ENCODE peak calls at places on chromosomes 3 and 15, in five cellular contexts. I, F, D, M and R are unnamed samples.

GRCh38 chr15:43376017-43376705 is 5.3 kb downstream of the TUBGCP4 start:
- DNase-seq in I (peak), F (no peak), D (no peak), M (peak), R (no peak)

GRCh38 chr15:79676621-79677020 is 220.2 kb downstream of the MTHFS start:
- DNase-seq in I (no peak), F (no peak), D (no peak), M (no peak), R (no peak)

GRCh38 chr3:13628432-13628831 is 79.5 kb downstream of the FBLN2 start:
- DNase-seq in I (no peak), F (no peak), D (no peak), M (no peak), R (no peak)

GRCh38 chr3:50111757-50112156 is 23.0 kb downstream of the RBM5 start:
- DNase-seq in I (no peak), F (no peak), D (no peak), M (no peak), R (no peak)

GRCh38 chr15:44719293-44719999 is 8.1 kb downstream of the B2M start:
- DNase-seq in I (no peak), F (no peak), D (no peak), M (no peak), R (no peak)

GRCh38 chr3:127682576-127682975 is 9.8 kb downstream of the ABTB1 start:
- DNase-seq in I (no peak), F (no peak), D (peak), M (no peak), R (no peak)

GRCh38 chr3:187735837-187736236 is 9.4 kb downstream of the BCL6 start:
- DNase-seq in I (no peak), F (peak), D (no peak), M (no peak), R (no peak)

GRCh38 chr3:14423963-14424362 is 21.6 kb downstream of the SLC6A6 start:
- DNase-seq in I (no peak), F (no peak), D (no peak), M (no peak), R (no peak)

GRCh38 chr15:35142578-35142977 is 57.5 kb upstream of the NANOGP8 start:
- DNase-seq in I (no peak), F (no peak), D (no peak), M (no peak), R (no peak)

GRCh38 chr3:63251499-63251898 is 26.6 kb upstream of the SYNPR start:
- DNase-seq in I (no peak), F (no peak), D (no peak), M (no peak), R (no peak)

GRCh38 chr3:55687526-55687925 is 200.4 kb upstream of the WNT5A start:
- DNase-seq in I (no peak), F (no peak), D (no peak), M (no peak), R (no peak)

GRCh38 chr15:99414755-99415731 is 150.7 kb upstream of the MEF2A start:
- DNase-seq in I (no peak), F (no peak), D (peak), M (no peak), R (peak)

GRCh38 chr15:58558777-58559176 is 127.0 kb downstream of the LIPC start:
- DNase-seq in I (no peak), F (no peak), D (no peak), M (no peak), R (no peak)

GRCh38 chr15:80840173-80841130 is 61.3 kb downstream of the CEMIP start:
- DNase-seq in I (no peak), F (no peak), D (no peak), M (no peak), R (no peak)

GRCh38 chr3:43190682-43191081 is 84.8 kb upstream of the POMGNT2 start:
- DNase-seq in I (no peak), F (no peak), D (no peak), M (no peak), R (no peak)

GRCh38 chr3:172259191-172259590 is 189.1 kb downstream of the GHSR start:
- DNase-seq in I (no peak), F (no peak), D (no peak), M (no peak), R (no peak)

GRCh38 chr15:101187820-101188516 is 63.9 kb downstream of the CHSY1 start:
- DNase-seq in I (no peak), F (no peak), D (no peak), M (no peak), R (no peak)
- TF ChIP-seq POLR2AphosphoS5 in I (no peak), F (no peak), D (no peak), M (no peak), R (peak)

DNA sequence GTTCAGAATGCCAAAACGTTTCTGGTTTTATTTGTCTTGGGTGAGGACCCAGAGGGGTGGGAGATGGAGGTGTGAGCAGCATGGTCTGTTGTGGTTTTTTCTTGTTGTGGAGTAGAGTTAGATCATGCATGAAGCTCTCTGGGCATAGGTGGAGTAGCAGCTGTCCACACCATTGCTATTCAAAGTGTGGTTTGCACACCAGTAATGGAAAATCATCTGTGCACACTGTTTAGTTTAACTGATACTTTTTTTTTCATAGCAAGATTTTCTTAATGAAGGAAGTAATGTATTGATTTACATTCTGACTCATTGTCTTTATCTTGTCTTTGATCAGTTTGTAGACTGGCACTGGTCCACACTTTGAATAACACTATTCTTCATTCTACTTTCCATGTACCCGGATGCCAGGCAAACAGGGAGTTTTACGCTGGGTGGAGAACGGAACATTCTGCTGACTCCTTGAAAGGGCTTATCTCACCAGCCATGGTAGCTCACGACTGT is 50.7 kb upstream of the CRTC3 start:
- DNase-seq in I (peak), F (no peak), D (no peak), M (no peak), R (no peak)
- TF ChIP-seq POLR2AphosphoS5 in I (no peak), F (no peak), D (no peak), M (no peak), R (no peak)

DNA sequence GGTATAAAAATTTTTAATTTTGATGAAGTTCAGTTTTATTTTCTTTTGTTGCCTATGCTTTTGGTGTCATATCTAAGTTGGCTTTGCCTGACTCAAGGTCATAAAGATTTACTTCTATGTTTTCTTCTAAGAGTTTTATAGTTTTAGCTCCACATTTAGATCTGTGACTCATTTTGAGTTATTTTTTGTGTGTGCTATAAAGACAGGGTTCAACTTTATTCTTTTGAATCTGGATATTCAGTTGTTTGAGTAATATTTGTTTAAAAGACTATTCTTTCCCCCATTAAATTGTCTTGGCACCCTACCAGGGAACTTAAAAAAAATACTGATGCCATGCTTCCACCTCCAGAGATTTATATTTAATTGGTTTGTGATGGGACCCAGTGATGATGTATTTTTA is 4.0 kb downstream of the MAP3K13 start:
- DNase-seq in I (no peak), F (no peak), D (no peak), M (no peak), R (no peak)
- TF ChIP-seq POLR2AphosphoS5 in I (no peak), F (no peak), D (no peak), M (no peak), R (no peak)

DNA sequence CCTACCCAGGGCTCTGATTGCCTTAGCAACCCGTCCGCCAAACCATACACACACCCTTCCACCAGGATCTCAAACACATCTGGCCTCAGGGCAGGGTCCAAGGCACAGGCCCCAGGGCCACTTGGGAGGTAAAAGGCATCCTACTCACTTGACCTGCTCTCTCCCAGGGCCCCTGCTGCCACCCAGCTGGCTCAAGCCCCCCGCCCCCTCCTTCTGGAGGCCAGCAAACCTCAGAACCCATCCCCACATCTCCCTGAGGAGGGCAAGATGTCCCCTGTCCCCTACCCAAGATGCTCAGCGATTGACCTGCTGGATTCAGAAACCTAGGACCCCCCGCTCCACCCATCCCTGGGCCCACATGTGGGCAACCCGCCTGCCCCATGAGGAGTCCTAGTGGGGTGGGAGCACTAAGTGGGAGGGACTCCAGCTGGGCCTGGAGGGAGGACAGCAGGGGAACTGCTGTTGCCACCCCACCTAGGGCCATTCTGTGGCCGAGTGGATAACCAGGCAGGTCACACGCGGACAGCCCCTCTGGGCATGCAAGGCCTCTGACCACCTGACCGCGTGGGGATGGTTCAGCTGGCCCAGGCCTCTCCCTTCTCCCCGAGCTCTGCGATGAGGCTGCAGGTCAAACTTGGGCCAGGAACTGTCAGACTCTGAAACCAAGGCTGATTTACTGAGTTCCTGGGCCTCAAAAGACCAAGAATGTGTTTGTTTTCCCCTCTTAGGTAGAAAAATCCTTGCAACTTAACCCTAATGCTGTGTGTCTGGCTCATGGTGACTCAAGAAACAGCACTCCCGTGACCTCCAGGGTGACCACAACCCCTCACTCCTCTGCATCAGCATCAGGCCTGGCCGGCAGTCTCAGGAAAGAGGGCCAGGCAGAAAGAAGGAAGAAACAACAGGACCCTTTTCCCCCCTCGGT is 4.2 kb downstream of the MFGE8 start:
- DNase-seq in I (no peak), F (no peak), D (peak), M (no peak), R (no peak)
- TF ChIP-seq POLR2AphosphoS5 in I (no peak), F (no peak), D (no peak), M (no peak), R (no peak)

GRCh38 chr3:129233538-129233937 is 15.9 kb upstream of the COPG1 start:
- DNase-seq in I (no peak), F (peak), D (peak), M (peak), R (no peak)
- TF ChIP-seq POLR2AphosphoS5 in I (no peak), F (no peak), D (no peak), M (no peak), R (peak)

GRCh38 chr15:40928975-40929729 is at the start of gene DLL4:
- DNase-seq in I (peak), F (peak), D (no peak), M (peak), R (no peak)
- TF ChIP-seq POLR2AphosphoS5 in I (peak), F (peak), D (peak), M (peak), R (peak)